ENCODE peak calls at places on chromosome 3, in ten cellular contexts. G, V, H, A, S, Q, U, Y, N and F are unnamed samples.

GRCh38 chr3:188123170-188123920 is 30.6 kb upstream of the LPP start:
- DNase-seq in H (no peak), S (no peak), G (no peak), A (no peak), N (no peak), U (no peak), Q (no peak), V (no peak), Y (peak), F (peak)

GRCh38 chr3:170033489-170033888 is 4.3 kb upstream of the GPR160 start:
- DNase-seq in H (no peak), U (peak), G (no peak), S (no peak), V (peak), A (peak), Q (no peak), N (no peak), Y (no peak), F (no peak)

GRCh38 chr3:10365791-10366190 is 44.9 kb upstream of the SEC13 start:
- DNase-seq in U (no peak), N (no peak), V (no peak), Y (peak), Q (no peak), G (no peak), S (no peak), A (no peak), H (no peak), F (no peak)

GRCh38 chr3:149366031-149366430 is 11.4 kb downstream of the TM4SF1 start:
- DNase-seq in G (no peak), A (no peak), Y (no peak), H (no peak), S (no peak), Q (no peak), N (no peak), V (no peak), U (no peak), F (no peak)

GRCh38 chr3:150352931-150353330 is 55.2 kb upstream of the TSC22D2 start:
- DNase-seq in S (no peak), A (no peak), G (no peak), H (no peak), Y (no peak), Q (no peak), V (no peak), N (no peak), U (no peak), F (no peak)

GRCh38 chr3:150763841-150764483 is 993 bp upstream of the SIAH2 start:
- DNase-seq in N (peak), Q (peak), V (peak), A (peak), Y (peak), S (peak), U (peak), G (peak), H (peak), F (peak)

GRCh38 chr3:49353022-49353421 is 5.1 kb downstream of the GPX1 start:
- DNase-seq in V (no peak), Y (no peak), A (no peak), U (no peak), N (no peak), G (no peak), Q (no peak), S (no peak), H (no peak), F (no peak)

GRCh38 chr3:43726511-43726910 is 35.8 kb downstream of the ABHD5 start:
- DNase-seq in G (no peak), Q (no peak), H (no peak), A (no peak), V (no peak), U (no peak), N (no peak), Y (peak), S (no peak), F (no peak)

GRCh38 chr3:99721633-99722007 is 83.2 kb downstream of the COL8A1 start:
- DNase-seq in N (no peak), V (no peak), A (no peak), S (no peak), Y (peak), Q (no peak), U (no peak), H (no peak), G (no peak), F (no peak)

GRCh38 chr3:62570888-62571287 is 197.5 kb upstream of the FEZF2 start:
- DNase-seq in G (no peak), S (no peak), V (no peak), A (no peak), N (no peak), Y (no peak), Q (no peak), U (no peak), H (no peak), F (no peak)

GRCh38 chr3:54801977-54802376 is 125.9 kb downstream of the LRTM1 start:
- DNase-seq in Y (no peak), U (no peak), N (no peak), Q (no peak), S (no peak), A (no peak), H (no peak), G (no peak), V (no peak), F (no peak)

GRCh38 chr3:23650371-23651140 is 155.2 kb upstream of the UBE2E1 start:
- DNase-seq in U (no peak), Y (peak), Q (peak), A (no peak), V (no peak), G (no peak), N (no peak), H (no peak), S (no peak), F (no peak)

GRCh38 chr3:123026551-123027291 is 842 bp downstream of the SEMA5B start:
- DNase-seq in A (no peak), U (no peak), Q (no peak), Y (no peak), S (no peak), H (no peak), N (peak), V (peak), G (no peak), F (peak)

GRCh38 chr3:12705981-12706380 is 42.1 kb upstream of the RAF1 start:
- DNase-seq in N (no peak), A (no peak), H (no peak), V (no peak), Q (no peak), Y (peak), S (no peak), G (no peak), U (no peak), F (no peak)

GRCh38 chr3:45957606-45958005 is 14.3 kb downstream of the CXCR6 start:
- DNase-seq in H (no peak), N (no peak), S (no peak), Q (no peak), V (no peak), Y (no peak), G (no peak), U (no peak), A (no peak), F (no peak)

GRCh38 chr3:4245671-4246070 is 57.5 kb upstream of the SETMAR start:
- DNase-seq in N (peak), Y (no peak), S (no peak), G (no peak), V (no peak), H (no peak), Q (no peak), U (no peak), A (no peak), F (no peak)